ENCODE peak calls at places on chromosomes 12 and 14, in ten cellular contexts. C is left ventricle myocardium inferior, X is mesothelial cell of epicardium, B is endodermal cell, U is transverse colon, D is astrocyte of the spinal cord, H is testis, Q is adrenal gland, R is lower leg skin, Y is GM06990. K is an unnamed sample.

GRCh38 chr14:53537421-53538315 is 384.5 kb upstream of the DDHD1 start:
- DNase-seq in D (no peak), H (no peak), Y (no peak), U (peak), B (peak), Q (no peak), X (no peak), C (no peak), R (no peak), K (no peak)

GRCh38 chr12:44812062-44812461 is 64.1 kb downstream of the NELL2 start:
- DNase-seq in Q (no peak), U (no peak), X (no peak), D (no peak), R (no peak), Y (no peak), B (peak), H (no peak), C (no peak), K (peak)

GRCh38 chr12:28954333-28954732 is 194.7 kb upstream of the FAR2 start:
- DNase-seq in B (no peak), H (no peak), U (no peak), Y (no peak), Q (no peak), D (no peak), X (no peak), C (no peak), R (no peak), K (no peak)

GRCh38 chr14:93759781-93760307 is 28.4 kb downstream of the PRIMA1 start:
- DNase-seq in Q (peak), H (peak), B (no peak), U (peak), X (no peak), Y (no peak), R (no peak), D (no peak), C (peak), K (no peak)

GRCh38 chr12:15899282-15899870 is 11.8 kb upstream of the DERA start:
- DNase-seq in R (no peak), X (no peak), Y (no peak), U (no peak), H (no peak), C (no peak), B (no peak), Q (no peak), D (no peak), K (no peak)

GRCh38 chr12:18827913-18828312 is 90.0 kb downstream of the CAPZA3 start:
- DNase-seq in H (no peak), Q (no peak), U (no peak), R (no peak), X (no peak), B (no peak), C (no peak), D (no peak), Y (no peak), K (no peak)

GRCh38 chr14:70315942-70316341 is 43.5 kb downstream of the COX16 start:
- DNase-seq in R (no peak), C (no peak), B (no peak), X (no peak), D (no peak), Y (no peak), U (no peak), Q (no peak), H (no peak), K (no peak)

GRCh38 chr14:32692441-32692840 is 246.2 kb upstream of the NPAS3 start:
- DNase-seq in Y (no peak), H (no peak), X (no peak), C (no peak), R (no peak), B (no peak), U (no peak), Q (no peak), D (peak), K (no peak)

GRCh38 chr12:107581616-107582015 is 104.0 kb upstream of the PWP1 start:
- DNase-seq in Y (no peak), Q (no peak), X (no peak), R (no peak), U (no peak), C (no peak), D (no peak), H (no peak), B (no peak), K (no peak)

GRCh38 chr12:112905451-112906089 is 1.2 kb upstream of the OAS1 start:
- DNase-seq in C (no peak), X (no peak), B (no peak), D (no peak), R (no peak), Y (no peak), H (peak), Q (peak), U (no peak), K (no peak)

GRCh38 chr12:112898380-112898779 is 8.4 kb upstream of the OAS1 start:
- DNase-seq in U (no peak), C (no peak), B (no peak), Y (no peak), X (no peak), Q (no peak), H (no peak), D (no peak), R (no peak), K (no peak)

GRCh38 chr12:112904571-112904970 is 2.2 kb upstream of the OAS1 start:
- DNase-seq in X (no peak), U (no peak), C (no peak), Q (no peak), H (no peak), Y (no peak), R (no peak), D (peak), B (no peak), K (no peak)

GRCh38 chr12:112901271-112901670 is 5.5 kb upstream of the OAS1 start:
- DNase-seq in X (no peak), Q (no peak), U (peak), Y (no peak), C (no peak), H (no peak), R (no peak), D (no peak), B (no peak), K (no peak)

GRCh38 chr12:112900298-112901145 is 6.2 kb upstream of the OAS1 start:
- DNase-seq in R (no peak), Q (peak), H (peak), B (peak), Y (peak), X (no peak), D (peak), U (peak), C (no peak), K (peak)
- TF ChIP-seq CTCF in R (no peak), Q (peak), H (peak), B (peak), Y (peak), X (peak), D (peak), U (peak), C (peak), K (peak)

DNA sequence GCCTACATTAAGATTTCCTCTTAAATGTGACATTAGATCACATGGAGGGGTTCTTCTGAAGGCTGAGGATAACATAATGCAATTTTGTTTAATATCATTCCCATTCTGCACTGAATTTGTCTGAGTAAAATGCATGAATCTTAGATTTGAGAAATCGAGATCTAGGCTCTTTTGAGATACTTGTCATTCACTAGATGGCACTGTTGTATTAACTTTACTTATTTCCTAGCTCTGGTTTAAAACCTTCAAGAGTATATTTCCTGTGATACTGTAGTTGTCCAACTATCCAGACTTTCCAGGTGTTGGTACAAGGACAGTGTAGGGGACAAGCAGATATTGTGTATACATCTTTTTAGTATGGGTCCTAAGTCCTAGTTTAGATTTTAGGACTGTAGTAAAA is 91.7 kb upstream of the SEL1L start:
- DNase-seq in Q (no peak), U (no peak), H (no peak), R (no peak), C (no peak), B (no peak), X (no peak), Y (no peak), D (no peak), K (peak)
- TF ChIP-seq CTCF in Q (peak), U (peak), H (no peak), R (no peak), C (peak), B (peak), X (no peak), Y (peak), D (no peak), K (no peak)

DNA sequence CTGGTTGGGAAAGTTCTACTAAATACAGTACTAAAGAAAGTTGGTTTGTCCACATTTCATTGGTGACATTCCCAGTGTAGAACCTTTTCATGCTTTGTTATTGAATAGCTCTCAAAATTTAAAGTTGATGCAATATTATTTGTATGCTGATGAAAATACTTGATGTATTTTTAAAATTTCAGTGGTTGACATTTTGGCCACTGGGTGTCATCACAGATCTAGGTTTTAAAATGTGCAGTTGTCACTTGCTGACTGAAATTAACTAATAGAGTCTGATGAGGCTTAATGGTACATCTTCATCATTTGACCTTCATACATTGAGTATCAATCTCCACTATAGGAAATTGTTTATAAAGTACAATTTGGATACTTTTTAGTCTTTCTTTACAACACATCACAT is 37.1 kb downstream of the CMAS start:
- DNase-seq in H (no peak), X (no peak), Q (peak), D (peak), B (no peak), Y (no peak), C (no peak), U (no peak), R (no peak), K (peak)
- TF ChIP-seq CTCF in H (peak), X (peak), Q (peak), D (peak), B (peak), Y (peak), C (peak), U (peak), R (no peak), K (no peak)

GRCh38 chr14:101035466-101036225 is 132.1 kb upstream of the RTL1 start:
- DNase-seq in B (peak), X (peak), H (no peak), Q (peak), C (peak), R (peak), Y (no peak), U (no peak), D (no peak), K (no peak)
- TF ChIP-seq CTCF in B (no peak), X (no peak), H (no peak), Q (no peak), C (no peak), R (no peak), Y (no peak), U (no peak), D (no peak), K (no peak)

GRCh38 chr14:105020815-105021655 is at the start of gene CDCA4:
- DNase-seq in D (peak), Y (peak), U (peak), C (peak), H (peak), Q (peak), R (peak), X (peak), B (peak), K (peak)
- TF ChIP-seq CTCF in D (no peak), Y (no peak), U (no peak), C (peak), H (peak), Q (no peak), R (no peak), X (no peak), B (no peak), K (no peak)

DNA sequence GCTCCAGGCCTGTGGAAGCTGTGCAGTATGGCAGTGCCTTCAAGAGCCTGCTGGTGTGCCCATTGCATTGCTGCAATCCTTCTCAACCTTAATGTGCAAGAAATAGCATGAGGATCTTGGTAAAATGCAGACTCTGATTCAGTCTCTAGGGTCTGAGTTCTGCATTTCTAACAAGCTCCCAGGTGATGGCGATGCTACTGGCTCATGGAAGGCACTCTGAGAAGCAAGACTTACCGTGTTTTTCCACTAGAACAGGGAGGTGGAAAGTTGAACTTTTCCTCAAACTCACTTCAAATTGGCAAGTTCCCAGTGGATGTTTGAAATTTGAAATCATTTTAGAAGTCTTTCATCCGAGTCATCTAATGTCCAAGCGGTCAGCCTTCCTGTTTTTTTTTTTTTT is 55.5 kb downstream of the MYRFL start:
- DNase-seq in Y (no peak), B (peak), H (no peak), C (no peak), U (no peak), D (peak), Q (no peak), X (no peak), R (no peak), K (no peak)
- TF ChIP-seq CTCF in Y (no peak), B (peak), H (no peak), C (no peak), U (no peak), D (peak), Q (no peak), X (no peak), R (no peak), K (no peak)

GRCh38 chr12:95601091-95601490 is 49.8 kb upstream of the USP44 start:
- DNase-seq in H (no peak), Q (no peak), B (no peak), X (no peak), C (no peak), Y (no peak), U (no peak), R (no peak), D (no peak), K (no peak)

GRCh38 chr12:95599880-95600279 is 48.6 kb upstream of the USP44 start:
- DNase-seq in Q (no peak), Y (no peak), B (no peak), H (no peak), X (no peak), U (no peak), D (no peak), C (no peak), R (no peak), K (no peak)

GRCh38 chr12:95601626-95602025 is 50.4 kb upstream of the USP44 start:
- DNase-seq in R (no peak), Y (no peak), X (no peak), Q (no peak), H (no peak), U (no peak), B (no peak), C (no peak), D (peak), K (no peak)

GRCh38 chr12:95605087-95605486 is 53.8 kb upstream of the USP44 start:
- DNase-seq in B (peak), Y (no peak), C (no peak), U (no peak), D (peak), H (no peak), X (no peak), R (no peak), Q (no peak), K (no peak)

DNA sequence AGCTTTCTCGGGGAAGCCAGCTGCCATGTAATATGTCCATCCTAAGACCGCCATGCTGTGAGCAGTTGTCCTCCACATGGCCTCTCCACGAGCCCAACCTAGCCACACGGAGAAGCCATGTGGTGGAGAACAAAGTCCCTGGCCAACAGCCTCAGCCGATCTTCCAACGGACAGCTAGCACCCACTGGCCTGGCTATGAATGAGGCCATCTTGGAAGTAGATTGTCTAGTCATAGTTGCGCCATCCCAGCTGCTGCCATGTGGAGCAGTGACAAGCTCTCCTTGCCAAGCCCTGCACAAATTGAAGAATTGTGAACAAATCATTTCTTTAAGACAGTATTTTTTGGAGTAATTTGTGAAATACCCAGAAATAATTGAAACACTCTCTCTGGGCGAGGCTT is 49.3 kb upstream of the USP44 start:
- DNase-seq in H (no peak), B (peak), D (no peak), C (peak), Q (no peak), Y (no peak), R (no peak), X (no peak), U (no peak), K (no peak)
- TF ChIP-seq CTCF in H (no peak), B (no peak), D (no peak), C (no peak), Q (no peak), Y (no peak), R (no peak), X (no peak), U (no peak), K (no peak)

DNA sequence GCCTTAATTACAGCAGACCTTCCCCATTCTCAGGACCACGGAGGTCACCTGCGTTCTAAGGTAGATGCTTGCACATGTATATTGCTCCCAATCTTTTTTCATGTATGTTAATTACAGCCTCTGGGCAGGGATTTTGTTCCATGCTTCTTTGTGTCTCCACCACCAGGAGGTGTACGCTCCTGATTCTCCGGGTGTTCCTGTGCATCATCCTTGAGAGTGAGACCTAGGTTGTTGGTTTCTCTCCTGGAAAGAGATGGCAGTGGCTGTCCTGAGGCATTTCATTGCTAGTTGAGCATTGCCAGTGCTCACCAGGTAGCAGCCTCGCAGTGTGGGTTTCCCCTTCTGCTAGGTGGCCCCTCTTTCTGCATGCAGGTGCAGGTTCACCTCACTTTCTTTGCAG is 52.8 kb downstream of the KCNK13 start:
- DNase-seq in X (no peak), R (no peak), D (no peak), H (no peak), Q (no peak), C (no peak), U (no peak), B (no peak), Y (no peak), K (no peak)
- TF ChIP-seq CTCF in X (no peak), R (no peak), D (no peak), H (no peak), Q (no peak), C (peak), U (no peak), B (peak), Y (no peak), K (no peak)

DNA sequence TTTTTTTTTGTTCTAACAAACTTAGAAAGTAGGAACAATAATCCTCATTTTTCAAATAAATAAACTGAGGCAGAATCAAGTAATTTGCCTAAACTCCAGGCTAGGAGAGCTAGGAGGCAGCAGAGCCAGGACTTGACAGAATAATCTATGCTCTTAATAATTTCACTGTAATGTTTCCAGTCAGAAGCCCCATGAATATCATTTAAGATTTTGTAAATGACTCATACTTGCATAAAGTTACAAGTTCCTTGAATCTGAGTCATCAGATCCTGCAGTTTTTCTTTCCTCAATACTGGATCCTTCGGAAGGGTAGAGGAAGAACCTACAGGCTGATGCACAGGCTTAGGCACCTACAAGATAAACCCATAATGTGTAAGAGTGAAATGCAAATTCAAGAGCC is 29.0 kb downstream of the CAPRIN2 start:
- DNase-seq in R (no peak), U (no peak), Q (no peak), D (peak), C (no peak), H (no peak), B (no peak), X (no peak), Y (no peak), K (no peak)
- TF ChIP-seq CTCF in R (no peak), U (no peak), Q (no peak), D (no peak), C (no peak), H (no peak), B (no peak), X (no peak), Y (no peak), K (no peak)

K was measured in GM20000.